ENCODE peak calls at places on chromosomes 5 and 9, in ten cellular contexts. J is GM10248; T is AG04450; Z is nephron progenitor cell; V is AG10803; C is natural killer cell; R is activated B cell treated with CpG ODN at 0.5 μM for 24 hours; X is WERI-Rb-1; Y is colonic mucosa; G is CD4-positive, alpha-beta T cell. H is an unnamed sample.

GRCh38 chr5:123098767-123099513 is 9.9 kb downstream of the PRDM6 start:
- DNase-seq in T (no peak), Y (no peak), J (no peak), C (no peak), Z (no peak), X (no peak), V (no peak), R (no peak), G (no peak), H (no peak)

GRCh38 chr9:1198085-1198484 is 147.9 kb downstream of the DMRT2 start:
- DNase-seq in R (no peak), C (no peak), T (no peak), Z (no peak), V (peak; percentile 37), Y (no peak), J (no peak), G (no peak), X (no peak), H (no peak)

GRCh38 chr9:130660683-130661460 is 3.5 kb upstream of the PRDM12 start:
- DNase-seq in Z (peak; percentile 67), R (no peak), G (no peak), J (no peak), V (no peak), X (peak; percentile 33), C (no peak), T (no peak), Y (no peak), H (peak; percentile 65)

GRCh38 chr5:126814721-126815404 is 37.9 kb downstream of the LMNB1 start:
- DNase-seq in Y (no peak), V (peak; percentile 48), G (no peak), X (no peak), C (no peak), R (no peak), J (no peak), T (no peak), Z (no peak), H (no peak)

GRCh38 chr9:806285-807156 is 35.0 kb upstream of the DMRT1 start:
- DNase-seq in Z (no peak), R (no peak), Y (no peak), X (no peak), V (peak; percentile 43), G (no peak), J (peak; percentile 48), C (no peak), T (peak; percentile 29), H (no peak)

GRCh38 chr9:77779010-77779409 is 130.9 kb upstream of the GNA14 start:
- DNase-seq in R (no peak), J (no peak), C (no peak), X (no peak), Z (no peak), Y (no peak), G (no peak), V (no peak), T (no peak), H (no peak)

GRCh38 chr5:114789773-114790402 is 379.8 kb downstream of the TRIM36 start:
- DNase-seq in X (no peak), C (no peak), V (no peak), Z (no peak), Y (no peak), J (peak; percentile 17), R (no peak), T (no peak), G (no peak), H (no peak)

GRCh38 chr5:30040483-30041116 is 1152.9 kb upstream of the CDH6 start:
- DNase-seq in R (no peak), J (peak; percentile 15), Y (peak; percentile 20), T (no peak), C (no peak), G (no peak), V (peak; percentile 22), X (peak; percentile 71), Z (peak; percentile 67), H (peak; percentile 68)

GRCh38 chr9:83154087-83154736 is 91.3 kb upstream of the RASEF start:
- DNase-seq in X (no peak), Y (no peak), J (no peak), C (no peak), Z (no peak), T (no peak), R (no peak), G (no peak), V (peak; percentile 11), H (no peak)

GRCh38 chr5:66354407-66354806 is 210.3 kb downstream of the SREK1 start:
- DNase-seq in X (no peak), V (no peak), R (no peak), G (no peak), Y (no peak), C (no peak), J (no peak), Z (no peak), T (no peak), H (no peak)

GRCh38 chr5:117455236-117456233 is 880.9 kb upstream of the SEMA6A start:
- DNase-seq in V (no peak), J (no peak), R (no peak), G (no peak), C (no peak), X (peak; percentile 30), T (no peak), Y (peak; percentile 60), Z (no peak), H (peak; percentile 79)

GRCh38 chr9:134058716-134059115 is 9.1 kb downstream of the BRD3 start:
- DNase-seq in G (no peak), X (no peak), Z (no peak), Y (peak; percentile 11), R (no peak), C (no peak), V (peak; percentile 24), T (no peak), J (no peak), H (peak; percentile 18)

GRCh38 chr5:68015933-68016332 is 199.6 kb upstream of the PIK3R1 start:
- DNase-seq in T (no peak), V (no peak), R (no peak), C (no peak), Z (no peak), J (no peak), Y (no peak), G (no peak), X (no peak), H (no peak)

GRCh38 chr5:180437336-180437735 is 56.8 kb upstream of the CNOT6 start:
- DNase-seq in R (no peak), J (no peak), X (no peak), Y (no peak), V (no peak), G (no peak), C (no peak), Z (no peak), T (no peak), H (no peak)
- TF ChIP-seq CTCF in R (no peak), J (no peak), X (no peak), Y (no peak), V (no peak), G (no peak), C (no peak), Z (no peak), T (no peak), H (no peak)

DNA sequence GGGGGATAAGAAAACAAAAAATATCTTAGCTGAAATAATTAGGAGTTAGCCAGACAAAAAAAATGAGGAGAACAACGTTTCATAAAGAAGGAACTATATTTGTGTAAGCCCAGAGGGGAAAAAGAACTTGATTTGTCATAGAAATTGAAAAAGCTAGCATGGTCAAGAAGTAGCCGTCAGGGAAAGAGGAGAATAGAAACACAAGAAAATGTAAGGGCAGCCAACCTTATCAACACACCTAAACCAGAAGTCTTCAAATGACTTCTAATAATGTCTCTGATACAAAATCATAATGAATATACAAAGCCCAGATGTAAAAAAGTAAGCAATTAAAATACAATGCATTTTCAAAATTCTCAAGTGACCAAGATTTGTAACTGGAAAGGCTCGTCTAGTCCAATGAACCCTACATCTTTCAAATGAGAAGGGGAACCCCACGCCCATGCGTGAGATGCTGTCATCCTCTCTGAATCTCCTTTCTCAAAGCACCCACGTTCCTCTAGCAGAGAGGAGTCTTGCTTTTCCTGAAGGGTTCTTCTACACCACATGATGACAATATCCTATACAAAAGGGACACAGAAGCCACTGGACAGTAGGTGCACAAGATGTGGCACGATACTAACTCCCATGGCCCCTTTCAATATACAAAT is 103.7 kb downstream of the ARL15 start:
- DNase-seq in C (no peak), T (no peak), J (no peak), Y (no peak), Z (no peak), R (no peak), X (no peak), G (no peak), V (no peak), H (no peak)
- TF ChIP-seq CTCF in C (no peak), T (no peak), J (no peak), Y (no peak), Z (no peak), R (no peak), X (no peak), G (no peak), V (no peak), H (no peak)

DNA sequence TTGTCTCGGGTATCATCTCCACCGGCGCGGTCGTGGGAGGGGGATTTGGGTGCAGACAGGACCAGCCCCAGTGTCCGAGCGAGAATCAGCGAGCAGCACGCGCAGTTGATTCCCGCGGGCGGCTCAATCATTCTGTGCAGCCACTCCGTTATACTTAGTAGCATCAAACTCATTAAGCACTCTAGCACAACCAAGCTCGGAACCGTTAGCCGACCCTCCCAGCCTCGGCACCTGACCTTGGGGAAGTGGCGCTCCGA is 195 bp downstream of the KYAT1 start:
- DNase-seq in X (no peak), C (no peak), V (no peak), Y (no peak), Z (no peak), J (no peak), G (no peak), T (no peak), R (no peak), H (no peak)
- TF ChIP-seq CTCF in X (no peak), C (no peak), V (no peak), Y (no peak), Z (no peak), J (no peak), G (no peak), T (no peak), R (no peak), H (no peak)

GRCh38 chr5:180775624-180776023 is 27.0 kb downstream of the MGAT1 start:
- DNase-seq in G (no peak), V (no peak), T (no peak), X (no peak), R (no peak), Y (no peak), J (no peak), Z (no peak), C (no peak), H (no peak)

GRCh38 chr5:180779985-180780610 is 22.5 kb downstream of the MGAT1 start:
- DNase-seq in J (no peak), X (no peak), R (no peak), T (no peak), C (no peak), V (no peak), Y (no peak), G (no peak), Z (no peak), H (no peak)

GRCh38 chr5:180777475-180777874 is 25.1 kb downstream of the MGAT1 start:
- DNase-seq in C (no peak), X (no peak), V (no peak), J (no peak), Z (no peak), Y (no peak), R (no peak), G (no peak), T (no peak), H (no peak)

GRCh38 chr5:180771839-180772238 is 30.8 kb downstream of the MGAT1 start:
- DNase-seq in R (no peak), C (no peak), G (no peak), V (no peak), T (no peak), Y (no peak), Z (no peak), J (no peak), X (no peak), H (no peak)

GRCh38 chr5:180776376-180776775 is 26.2 kb downstream of the MGAT1 start:
- DNase-seq in G (no peak), C (no peak), Y (no peak), R (no peak), J (no peak), V (no peak), T (no peak), Z (no peak), X (no peak), H (no peak)
- TF ChIP-seq CTCF in G (no peak), C (no peak), Y (no peak), R (no peak), J (no peak), V (no peak), T (no peak), Z (no peak), X (no peak), H (no peak)